ENCODE peak calls at places on chromosome 17, in six cellular contexts. B, W, H, J, G and S are unnamed samples.

GRCh38 chr17:5513610-5514009 is 27.2 kb downstream of the MIS12 start:
- DNase-seq in B (no peak), W (no peak), H (no peak), J (no peak), G (no peak), S (no peak)

GRCh38 chr17:10171581-10171981 is 26.8 kb downstream of the GAS7 start:
- DNase-seq in B (no peak), W (no peak), H (no peak), J (no peak), G (no peak), S (no peak)

GRCh38 chr17:81667754-81668153 is 1.2 kb downstream of the CCDC137 start:
- DNase-seq in B (no peak), W (no peak), H (no peak), J (peak), G (no peak), S (no peak)

GRCh38 chr17:1907818-1908698 is 78.3 kb downstream of the RPA1 start:
- DNase-seq in B (no peak), W (no peak), H (no peak), J (peak), G (peak), S (no peak)

GRCh38 chr17:31394544-31394943 is 3.1 kb downstream of the RAB11FIP4 start:
- DNase-seq in B (no peak), W (peak), H (peak), J (peak), G (no peak), S (peak)

GRCh38 chr17:71287246-71287828 is 833.5 kb upstream of the SOX9 start:
- DNase-seq in B (no peak), W (no peak), H (no peak), J (no peak), G (no peak), S (no peak)

GRCh38 chr17:13297198-13297597 is 279.4 kb upstream of the ELAC2 start:
- DNase-seq in B (no peak), W (no peak), H (no peak), J (no peak), G (no peak), S (no peak)

GRCh38 chr17:20206591-20206990 is 197.4 kb downstream of the SPECC1 start:
- DNase-seq in B (no peak), W (peak), H (no peak), J (peak), G (no peak), S (peak)

GRCh38 chr17:10649602-10650001 is 7.5 kb downstream of the MYH3 start:
- DNase-seq in B (no peak), W (no peak), H (no peak), J (no peak), G (no peak), S (no peak)

GRCh38 chr17:64226132-64226531 is 36.9 kb downstream of the TEX2 start:
- DNase-seq in B (no peak), W (no peak), H (no peak), J (no peak), G (no peak), S (no peak)

GRCh38 chr17:31598921-31599571 is 207.6 kb downstream of the RAB11FIP4 start:
- DNase-seq in B (no peak), W (no peak), H (no peak), J (peak), G (no peak), S (no peak)

GRCh38 chr17:81917565-81918332 is at the start of gene SIRT7:
- DNase-seq in B (peak), W (no peak), H (peak), J (peak), G (peak), S (peak)

GRCh38 chr17:2695961-2696760 is 15.4 kb downstream of the CLUH start:
- DNase-seq in B (no peak), W (no peak), H (no peak), J (no peak), G (no peak), S (no peak)

GRCh38 chr17:29766796-29767327 is 144.2 kb upstream of the CORO6 start:
- DNase-seq in B (no peak), W (no peak), H (no peak), J (no peak), G (no peak), S (no peak)

GRCh38 chr17:79992657-79993389 is 42.8 kb downstream of the TBC1D16 start:
- DNase-seq in B (no peak), W (no peak), H (no peak), J (no peak), G (no peak), S (no peak)

GRCh38 chr17:46925185-46925858 is 2.4 kb downstream of the GOSR2 start:
- DNase-seq in B (no peak), W (no peak), H (no peak), J (no peak), G (no peak), S (no peak)

GRCh38 chr17:43581581-43581980 is 35.4 kb upstream of the ETV4 start:
- DNase-seq in B (no peak), W (no peak), H (no peak), J (no peak), G (no peak), S (no peak)

GRCh38 chr17:82256242-82256894 is 17.1 kb downstream of the CSNK1D start:
- DNase-seq in B (no peak), W (no peak), H (no peak), J (no peak), G (no peak), S (no peak)

GRCh38 chr17:28948873-28949184 is 2.5 kb downstream of the PHF12 start:
- DNase-seq in B (no peak), W (no peak), H (no peak), J (no peak), G (no peak), S (no peak)

GRCh38 chr17:59829217-59830006 is 63.3 kb downstream of the TUBD1 start:
- DNase-seq in B (peak), W (peak), H (no peak), J (peak), G (no peak), S (peak)

GRCh38 chr17:692116-692515 is 22.5 kb downstream of the VPS53 start:
- DNase-seq in B (no peak), W (no peak), H (no peak), J (peak), G (no peak), S (peak)

GRCh38 chr17:61701978-61702377 is 111.0 kb upstream of the NACA2 start:
- DNase-seq in B (no peak), W (no peak), H (no peak), J (no peak), G (no peak), S (no peak)

GRCh38 chr17:9928601-9929341 is 23.7 kb upstream of the RCVRN start:
- DNase-seq in B (no peak), W (peak), H (no peak), J (peak), G (no peak), S (peak)

GRCh38 chr17:48023408-48024148 is 14.0 kb downstream of the COPZ2 start:
- DNase-seq in B (no peak), W (no peak), H (peak), J (peak), G (peak), S (peak)

GRCh38 chr17:73770115-73770848 is 126.0 kb upstream of the SDK2 start:
- DNase-seq in B (no peak), W (peak), H (peak), J (peak), G (peak), S (peak)

GRCh38 chr17:50214986-50215730 is 13.7 kb upstream of the COL1A1 start:
- DNase-seq in B (no peak), W (no peak), H (no peak), J (no peak), G (no peak), S (no peak)

GRCh38 chr17:50661795-50662391 is 27.2 kb downstream of the ABCC3 start:
- DNase-seq in B (no peak), W (peak), H (no peak), J (peak), G (no peak), S (peak)

GRCh38 chr17:39963826-39964225 is 1.0 kb downstream of the GSDMA start:
- DNase-seq in B (no peak), W (no peak), H (no peak), J (peak), G (no peak), S (peak)

GRCh38 chr17:73166731-73167581 is 2.1 kb downstream of the SSTR2 start:
- DNase-seq in B (no peak), W (no peak), H (no peak), J (no peak), G (no peak), S (no peak)

GRCh38 chr17:70059076-70059475 is 15.9 kb upstream of the KCNJ16 start:
- DNase-seq in B (no peak), W (no peak), H (no peak), J (no peak), G (no peak), S (no peak)

GRCh38 chr17:62735027-62735651 is 73.0 kb downstream of the MARCHF10 start:
- DNase-seq in B (no peak), W (no peak), H (no peak), J (peak), G (no peak), S (no peak)

GRCh38 chr17:29590979-29591736 is 1.7 kb upstream of the GIT1 start:
- DNase-seq in B (no peak), W (no peak), H (no peak), J (no peak), G (peak), S (peak)

GRCh38 chr17:64385187-64386083 is 5.2 kb downstream of the PECAM1 start:
- DNase-seq in B (peak), W (peak), H (peak), J (peak), G (peak), S (peak)

GRCh38 chr17:57604771-57605733 is 140.0 kb downstream of the CCDC182 start:
- DNase-seq in B (peak), W (peak), H (peak), J (no peak), G (peak), S (no peak)

GRCh38 chr17:68197997-68198930 is 49.6 kb upstream of the AMZ2 start:
- DNase-seq in B (no peak), W (no peak), H (no peak), J (peak), G (no peak), S (peak)

GRCh38 chr17:13865650-13866049 is 203.7 kb upstream of the COX10 start:
- DNase-seq in B (no peak), W (no peak), H (no peak), J (no peak), G (no peak), S (no peak)

GRCh38 chr17:31699281-31699680 is 159.8 kb downstream of the COPRS start:
- DNase-seq in B (no peak), W (no peak), H (no peak), J (peak), G (no peak), S (peak)

DNA sequence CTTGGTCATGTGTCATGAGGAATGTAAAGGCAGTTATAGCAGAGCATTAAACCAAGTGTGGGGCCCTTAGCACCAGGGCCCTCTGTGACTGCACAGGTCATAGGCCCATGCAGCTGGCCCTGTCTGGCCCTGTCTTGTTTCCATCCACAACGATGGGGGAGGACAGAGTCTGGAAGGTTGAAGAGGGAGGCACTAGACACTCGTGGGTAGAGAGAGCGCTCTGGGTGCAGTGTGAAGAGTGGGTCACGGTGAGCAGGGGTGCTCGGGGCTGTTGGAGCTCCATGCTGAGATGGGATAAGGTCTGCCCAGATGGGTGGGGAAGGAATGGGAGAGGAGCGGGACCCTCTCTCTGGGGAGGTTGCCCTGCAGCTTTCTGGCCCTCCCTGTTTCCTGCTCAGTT is 12.8 kb upstream of the KSR1 start:
- DNase-seq in B (no peak), W (no peak), H (no peak), J (no peak), G (no peak), S (no peak)
- TF ChIP-seq CTCF in B (no peak), W (no peak), H (no peak), J (no peak), G (no peak), S (no peak)

GRCh38 chr17:4152471-4152870 is 9.5 kb downstream of the CYB5D2 start:
- DNase-seq in B (no peak), W (no peak), H (no peak), J (peak), G (no peak), S (peak)
- H3K27ac ChIP-seq in B (no peak), W (no peak), H (no peak), J (no peak), G (no peak), S (no peak)

DNA sequence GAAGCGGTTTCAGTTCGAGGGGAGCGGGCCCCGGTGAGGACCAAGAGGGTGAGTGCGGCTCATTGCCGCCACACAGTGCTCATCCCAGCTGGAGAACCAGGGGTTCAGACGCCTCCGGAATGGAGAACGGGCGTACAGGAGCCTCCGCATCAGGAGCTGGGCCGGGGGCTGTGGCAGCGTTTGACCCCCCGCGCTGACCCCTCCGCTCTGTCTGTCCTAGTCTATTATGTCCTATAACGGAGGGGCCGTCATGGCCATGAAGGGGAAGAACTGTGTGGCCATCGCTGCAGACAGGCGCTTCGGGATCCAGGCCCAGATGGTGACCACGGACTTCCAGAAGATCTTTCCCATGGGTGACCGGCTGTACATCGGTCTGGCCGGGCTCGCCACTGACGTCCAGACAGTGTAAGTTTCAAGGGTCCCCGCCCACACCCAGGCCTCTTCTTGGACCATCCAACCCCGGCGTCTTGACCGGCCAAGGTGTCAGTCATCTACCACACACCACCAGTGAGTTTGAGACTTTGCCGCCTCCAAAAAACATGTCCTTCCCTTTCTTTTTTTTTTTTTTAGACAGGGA is 477 bp downstream of the PSMB3 start:
- DNase-seq in B (no peak), W (no peak), H (no peak), J (no peak), G (no peak), S (no peak)
- TF ChIP-seq CTCF in B (no peak), W (no peak), H (no peak), J (no peak), G (no peak), S (no peak)

GRCh38 chr17:49125449-49125848 is 7.1 kb upstream of the B4GALNT2 start:
- DNase-seq in B (no peak), W (no peak), H (no peak), J (no peak), G (no peak), S (no peak)
- H3K27ac ChIP-seq in B (no peak), W (no peak), H (no peak), J (no peak), G (no peak), S (peak)

DNA sequence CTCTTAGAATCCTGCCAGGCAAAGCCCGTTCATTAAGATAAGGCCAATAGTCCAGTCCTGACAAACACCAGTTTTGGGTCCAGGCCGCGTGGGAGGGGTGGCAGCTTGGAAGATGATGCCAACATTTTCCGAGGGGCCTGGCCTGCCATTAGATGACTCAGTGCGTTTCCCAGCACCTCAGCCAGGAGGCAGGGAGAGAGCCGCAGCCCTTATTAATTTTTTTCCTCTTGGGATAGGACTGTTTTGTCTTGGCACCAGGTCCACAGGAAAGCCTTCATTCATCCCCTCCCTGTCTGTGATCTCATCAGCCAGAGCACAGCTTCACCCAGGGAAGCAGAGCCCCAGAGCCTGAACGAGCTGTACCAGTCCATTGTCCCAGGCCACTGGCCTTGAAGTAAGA is 4.7 kb upstream of the NDEL1 start:
- DNase-seq in B (no peak), W (no peak), H (peak), J (no peak), G (peak), S (peak)
- TF ChIP-seq CTCF in B (no peak), W (no peak), H (peak), J (no peak), G (no peak), S (no peak)